ENCODE peak calls at places on chromosomes 12 and 14, in six cellular contexts. P is tibial nerve; J is GM23338; O is CD4-positive, alpha-beta T cell; H is ovary; C is effector memory CD4-positive, alpha-beta T cell. Q is an unnamed sample.

GRCh38 chr12:48021485-48022179 is 17.4 kb upstream of the COL2A1 start:
- DNase-seq in P (no peak), J (peak), O (no peak), H (no peak), C (no peak), Q (no peak)

GRCh38 chr14:54138354-54139038 is 181.9 kb upstream of the BMP4 start:
- DNase-seq in P (no peak), J (no peak), O (no peak), H (no peak), C (no peak), Q (no peak)

GRCh38 chr14:72573725-72574426 is 320.0 kb downstream of the DPF3 start:
- DNase-seq in P (no peak), J (peak), O (no peak), H (peak), C (no peak), Q (no peak)

GRCh38 chr12:130026608-130027176 is 122.9 kb upstream of the TMEM132D start:
- DNase-seq in P (no peak), J (peak), O (no peak), H (no peak), C (no peak), Q (no peak)

GRCh38 chr12:76008438-76008837 is 23.1 kb downstream of the PHLDA1 start:
- DNase-seq in P (no peak), J (no peak), O (no peak), H (no peak), C (no peak), Q (no peak)

GRCh38 chr12:105301696-105302095 is 28.8 kb upstream of the C12orf75 start:
- DNase-seq in P (no peak), J (no peak), O (no peak), H (no peak), C (no peak), Q (no peak)

GRCh38 chr12:96025518-96025917 is 9.9 kb downstream of the LTA4H start:
- DNase-seq in P (no peak), J (no peak), O (no peak), H (no peak), C (no peak), Q (no peak)

GRCh38 chr14:44620106-44621019 is 113.3 kb upstream of the FSCB start:
- DNase-seq in P (no peak), J (no peak), O (no peak), H (no peak), C (no peak), Q (no peak)

GRCh38 chr14:103576371-103577024 is 13.7 kb downstream of the COA8 start:
- DNase-seq in P (peak), J (peak), O (no peak), H (peak), C (no peak), Q (peak)

GRCh38 chr14:99981806-99982205 is 83.4 kb upstream of the EVL start:
- DNase-seq in P (no peak), J (peak), O (no peak), H (no peak), C (no peak), Q (no peak)

GRCh38 chr12:131928765-131929529 is at the start of gene PUS1:
- DNase-seq in P (peak), J (peak), O (peak), H (peak), C (peak), Q (peak)

GRCh38 chr12:131929530-131930456 is 717 bp downstream of the PUS1 start:
- DNase-seq in P (no peak), J (no peak), O (peak), H (peak), C (peak), Q (no peak)

GRCh38 chr12:131930510-131930909 is 1.4 kb downstream of the PUS1 start:
- DNase-seq in P (no peak), J (no peak), O (no peak), H (no peak), C (no peak), Q (no peak)

GRCh38 chr12:131927110-131928079 is 1.7 kb upstream of the PUS1 start:
- DNase-seq in P (no peak), J (no peak), O (no peak), H (peak), C (no peak), Q (no peak)

DNA sequence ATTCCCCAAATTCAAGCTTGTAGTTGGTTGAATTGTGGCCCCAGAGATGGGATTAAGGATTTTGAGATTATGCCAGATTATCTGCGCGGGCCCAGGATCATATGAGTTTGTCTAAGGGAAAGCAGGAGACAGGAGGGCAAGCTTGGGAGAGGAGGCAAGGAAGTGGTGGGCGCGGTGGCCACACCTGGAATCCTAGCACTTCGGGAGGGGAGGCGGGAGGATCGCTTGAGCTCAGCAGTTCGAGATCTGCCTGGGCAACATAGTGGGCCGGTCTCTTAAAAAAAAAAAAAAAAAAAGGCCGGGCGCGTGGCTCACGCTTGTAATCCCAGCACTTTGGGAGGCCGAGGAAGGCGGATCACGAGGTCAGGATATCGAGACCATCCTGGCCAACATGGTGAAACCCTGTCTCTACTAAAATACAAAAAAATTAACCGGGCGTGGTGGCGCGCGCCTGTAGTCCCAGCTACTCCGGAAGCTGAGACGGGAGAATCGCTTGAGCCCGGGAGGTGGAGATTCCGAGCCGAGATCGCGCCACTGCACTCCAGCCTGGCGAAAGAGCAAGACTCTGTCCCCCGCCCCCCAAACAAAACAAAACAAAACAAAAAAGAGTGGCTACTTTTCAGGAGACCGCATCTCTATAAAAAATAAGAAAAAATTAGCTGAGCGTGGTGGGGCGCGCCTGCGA is 854 bp upstream of the PUS1 start:
- DNase-seq in P (no peak), J (peak), O (no peak), H (no peak), C (peak), Q (no peak)
- H3K27ac ChIP-seq in P (peak), J (no peak), O (peak), H (no peak), C (peak), Q (peak)

GRCh38 chr12:99752740-99753139 is 105.2 kb downstream of the GARIN6 start:
- DNase-seq in P (no peak), J (no peak), O (no peak), H (no peak), C (no peak), Q (no peak)
- H3K27ac ChIP-seq in P (no peak), J (no peak), O (no peak), H (no peak), C (no peak), Q (no peak)

DNA sequence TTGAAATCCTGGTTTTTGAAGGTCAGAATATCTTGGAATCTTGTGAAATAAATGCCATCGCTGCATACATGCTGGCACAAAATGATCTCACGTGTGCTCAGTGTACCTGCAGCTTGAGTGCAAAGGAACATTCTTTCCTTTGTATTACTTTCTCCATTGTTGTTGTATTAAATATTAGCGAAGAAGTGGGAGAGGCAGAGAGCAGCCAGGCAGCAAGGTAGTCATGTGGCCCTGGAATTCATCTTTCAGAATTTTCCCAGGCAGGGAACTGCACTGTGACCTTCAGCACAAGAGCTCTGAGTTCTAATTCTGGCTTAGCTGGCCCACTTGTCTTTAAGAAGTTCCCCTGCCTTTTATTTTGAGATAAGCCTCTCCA is 145.5 kb downstream of the PRKCH start:
- DNase-seq in P (no peak), J (no peak), O (no peak), H (no peak), C (no peak), Q (no peak)
- H3K27ac ChIP-seq in P (no peak), J (peak), O (no peak), H (no peak), C (no peak), Q (no peak)

GRCh38 chr14:102500724-102501123 is 8.9 kb downstream of the ANKRD9 start:
- DNase-seq in P (no peak), J (no peak), O (no peak), H (no peak), C (no peak), Q (no peak)
- H3K27ac ChIP-seq in P (peak), J (no peak), O (no peak), H (no peak), C (no peak), Q (peak)

GRCh38 chr12:100173111-100173510 is 27.5 kb upstream of the ACTR6 start:
- DNase-seq in P (no peak), J (no peak), O (no peak), H (no peak), C (no peak), Q (no peak)
- H3K27ac ChIP-seq in P (no peak), J (no peak), O (no peak), H (no peak), C (no peak), Q (no peak)

GRCh38 chr12:753401-754237 is 1.2 kb downstream of the WNK1 start:
- DNase-seq in P (peak), J (peak), O (peak), H (peak), C (peak), Q (peak)
- H3K27ac ChIP-seq in P (peak), J (no peak), O (peak), H (peak), C (peak), Q (peak)

DNA sequence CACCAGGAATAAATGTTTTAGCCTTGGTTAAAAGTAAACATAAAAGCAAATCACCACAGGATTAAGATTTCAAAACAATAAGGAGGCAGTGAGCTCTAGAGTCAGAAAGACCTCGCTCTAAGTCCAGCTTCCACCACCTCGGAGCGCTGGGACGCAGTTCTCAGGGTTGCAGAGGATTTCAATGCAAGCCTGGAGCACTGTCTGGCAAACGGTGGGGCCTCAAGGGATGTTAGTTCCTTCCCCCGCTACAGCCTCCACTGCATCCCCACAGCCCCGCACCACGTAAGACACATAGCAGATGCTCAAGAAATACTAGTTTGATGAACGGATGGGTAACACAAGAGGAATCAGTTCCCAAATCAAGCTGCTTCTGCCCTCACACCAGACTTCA is 39.3 kb upstream of the TMCC3 start:
- DNase-seq in P (no peak), J (no peak), O (no peak), H (peak), C (no peak), Q (no peak)
- H3K27ac ChIP-seq in P (peak), J (no peak), O (no peak), H (peak), C (no peak), Q (peak)